ENCODE peak calls at places on chromosome 18, in nine cellular contexts. One of them, this sample, is unnamed.
A peak's percentile ranks its signal among the peaks of the same experiment; 100 is the strongest.

GRCh38 chr18:46411862-46412690 is 244.9 kb downstream of the LOXHD1 start:
- DNase-seq in gastrocnemius medialis: peak; percentile 94
- DNase-seq in WTC11: no peak
- DNase-seq in AG04450: no peak
- DNase-seq in right atrium auricular region: peak; percentile 62
- DNase-seq in ovary: peak; percentile 54
- DNase-seq in endodermal cell: peak; percentile 82
- DNase-seq in glutamatergic neuron: no peak
- DNase-seq in suprapubic skin: no peak
- DNase-seq in this sample: no peak

GRCh38 chr18:8491516-8491915 is 117.7 kb upstream of the RAB12 start:
- DNase-seq in gastrocnemius medialis: no peak
- DNase-seq in WTC11: no peak
- DNase-seq in AG04450: no peak
- DNase-seq in right atrium auricular region: no peak
- DNase-seq in ovary: no peak
- DNase-seq in endodermal cell: no peak
- DNase-seq in glutamatergic neuron: no peak
- DNase-seq in suprapubic skin: no peak
- DNase-seq in this sample: no peak

GRCh38 chr18:48931680-48932461 is 18.9 kb downstream of the SMAD7 start:
- DNase-seq in gastrocnemius medialis: no peak
- DNase-seq in WTC11: no peak
- DNase-seq in AG04450: no peak
- DNase-seq in right atrium auricular region: no peak
- DNase-seq in ovary: no peak
- DNase-seq in endodermal cell: no peak
- DNase-seq in glutamatergic neuron: no peak
- DNase-seq in suprapubic skin: no peak
- DNase-seq in this sample: no peak

GRCh38 chr18:28736951-28737350 is 560.0 kb upstream of the CDH2 start:
- DNase-seq in gastrocnemius medialis: no peak
- DNase-seq in WTC11: no peak
- DNase-seq in AG04450: no peak
- DNase-seq in right atrium auricular region: no peak
- DNase-seq in ovary: no peak
- DNase-seq in endodermal cell: no peak
- DNase-seq in glutamatergic neuron: no peak
- DNase-seq in suprapubic skin: no peak
- DNase-seq in this sample: no peak

GRCh38 chr18:79872423-79872822 is 74.7 kb downstream of the KCNG2 start:
- DNase-seq in gastrocnemius medialis: no peak
- DNase-seq in WTC11: no peak
- DNase-seq in AG04450: no peak
- DNase-seq in right atrium auricular region: no peak
- DNase-seq in ovary: no peak
- DNase-seq in endodermal cell: peak; percentile 26
- DNase-seq in glutamatergic neuron: no peak
- DNase-seq in suprapubic skin: peak; percentile 40
- DNase-seq in this sample: no peak

GRCh38 chr18:42274488-42275137 is 319.6 kb downstream of the PIK3C3 start:
- DNase-seq in gastrocnemius medialis: no peak
- DNase-seq in WTC11: no peak
- DNase-seq in AG04450: no peak
- DNase-seq in right atrium auricular region: no peak
- DNase-seq in ovary: no peak
- DNase-seq in endodermal cell: peak; percentile 62
- DNase-seq in glutamatergic neuron: no peak
- DNase-seq in suprapubic skin: no peak
- DNase-seq in this sample: no peak

GRCh38 chr18:47397671-47398319 is 146.3 kb upstream of the SKOR2 start:
- DNase-seq in gastrocnemius medialis: no peak
- DNase-seq in WTC11: peak; percentile 73
- DNase-seq in AG04450: no peak
- DNase-seq in right atrium auricular region: no peak
- DNase-seq in ovary: no peak
- DNase-seq in endodermal cell: peak; percentile 84
- DNase-seq in glutamatergic neuron: peak; percentile 33
- DNase-seq in suprapubic skin: no peak
- DNase-seq in this sample: no peak

GRCh38 chr18:22268641-22269128 is 99.3 kb downstream of the GATA6 start:
- DNase-seq in gastrocnemius medialis: no peak
- DNase-seq in WTC11: no peak
- DNase-seq in AG04450: no peak
- DNase-seq in right atrium auricular region: no peak
- DNase-seq in ovary: no peak
- DNase-seq in endodermal cell: no peak
- DNase-seq in glutamatergic neuron: no peak
- DNase-seq in suprapubic skin: no peak
- DNase-seq in this sample: no peak

GRCh38 chr18:65439184-65439583 is 311.6 kb upstream of the CDH7 start:
- DNase-seq in gastrocnemius medialis: no peak
- DNase-seq in WTC11: no peak
- DNase-seq in AG04450: no peak
- DNase-seq in right atrium auricular region: no peak
- DNase-seq in ovary: no peak
- DNase-seq in endodermal cell: no peak
- DNase-seq in glutamatergic neuron: no peak
- DNase-seq in suprapubic skin: no peak
- DNase-seq in this sample: no peak

GRCh38 chr18:52278191-52278590 is 61.8 kb upstream of the DCC start:
- DNase-seq in gastrocnemius medialis: no peak
- DNase-seq in WTC11: no peak
- DNase-seq in AG04450: no peak
- DNase-seq in right atrium auricular region: no peak
- DNase-seq in ovary: no peak
- DNase-seq in endodermal cell: no peak
- DNase-seq in glutamatergic neuron: no peak
- DNase-seq in suprapubic skin: no peak
- DNase-seq in this sample: no peak

GRCh38 chr18:79452190-79452990 is 56.7 kb downstream of the NFATC1 start:
- DNase-seq in gastrocnemius medialis: no peak
- DNase-seq in WTC11: no peak
- DNase-seq in AG04450: no peak
- DNase-seq in right atrium auricular region: no peak
- DNase-seq in ovary: no peak
- DNase-seq in endodermal cell: no peak
- DNase-seq in glutamatergic neuron: no peak
- DNase-seq in suprapubic skin: no peak
- DNase-seq in this sample: no peak

GRCh38 chr18:49768051-49768391 is 45.3 kb downstream of the ACAA2 start:
- DNase-seq in gastrocnemius medialis: peak; percentile 21
- DNase-seq in WTC11: peak; percentile 80
- DNase-seq in AG04450: peak; percentile 43
- DNase-seq in right atrium auricular region: no peak
- DNase-seq in ovary: no peak
- DNase-seq in endodermal cell: peak; percentile 93
- DNase-seq in glutamatergic neuron: peak; percentile 64
- DNase-seq in suprapubic skin: no peak
- DNase-seq in this sample: peak; percentile 70

GRCh38 chr18:22933958-22934423 is 863 bp downstream of the RBBP8 start:
- DNase-seq in gastrocnemius medialis: no peak
- DNase-seq in WTC11: no peak
- DNase-seq in AG04450: no peak
- DNase-seq in right atrium auricular region: no peak
- DNase-seq in ovary: no peak
- DNase-seq in endodermal cell: no peak
- DNase-seq in glutamatergic neuron: no peak
- DNase-seq in suprapubic skin: no peak
- DNase-seq in this sample: no peak

GRCh38 chr18:79272916-79273315 is 122.8 kb upstream of the NFATC1 start:
- DNase-seq in gastrocnemius medialis: no peak
- DNase-seq in WTC11: no peak
- DNase-seq in AG04450: no peak
- DNase-seq in right atrium auricular region: no peak
- DNase-seq in ovary: no peak
- DNase-seq in endodermal cell: no peak
- DNase-seq in glutamatergic neuron: no peak
- DNase-seq in suprapubic skin: no peak
- DNase-seq in this sample: no peak

GRCh38 chr18:12013186-12013916 is 32.0 kb downstream of the IMPA2 start:
- DNase-seq in gastrocnemius medialis: peak; percentile 13
- DNase-seq in WTC11: no peak
- DNase-seq in AG04450: no peak
- DNase-seq in right atrium auricular region: no peak
- DNase-seq in ovary: no peak
- DNase-seq in endodermal cell: no peak
- DNase-seq in glutamatergic neuron: no peak
- DNase-seq in suprapubic skin: no peak
- DNase-seq in this sample: no peak

DNA sequence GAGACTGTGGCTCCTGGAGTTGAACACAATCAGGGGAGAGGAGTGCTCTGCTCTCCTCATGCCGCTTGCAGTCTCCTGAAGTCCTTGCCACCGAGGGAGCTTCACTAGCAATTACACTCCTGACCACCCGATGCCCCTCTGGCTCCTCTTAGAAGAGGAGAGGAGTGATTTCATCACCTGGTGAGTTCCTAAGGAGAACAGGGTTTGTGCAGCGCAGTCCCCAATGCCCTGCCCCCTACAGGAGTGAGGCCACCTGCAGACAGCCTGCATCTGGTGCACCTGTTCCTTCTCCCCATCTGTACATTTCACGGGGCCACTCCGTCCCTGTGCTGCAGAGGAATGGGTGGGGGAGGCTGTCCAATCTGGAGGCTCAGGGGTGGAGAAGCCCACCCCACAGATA is 267.2 kb downstream of the HRH4 start:
- DNase-seq in gastrocnemius medialis: no peak
- DNase-seq in WTC11: peak; percentile 13
- DNase-seq in AG04450: no peak
- DNase-seq in right atrium auricular region: no peak
- DNase-seq in ovary: no peak
- DNase-seq in endodermal cell: peak; percentile 70
- DNase-seq in glutamatergic neuron: no peak
- DNase-seq in suprapubic skin: no peak
- DNase-seq in this sample: no peak
- TF ChIP-seq CTCF in gastrocnemius medialis: no peak
- TF ChIP-seq CTCF in WTC11: no peak
- TF ChIP-seq CTCF in AG04450: no peak
- TF ChIP-seq CTCF in right atrium auricular region: no peak
- TF ChIP-seq CTCF in ovary: no peak
- TF ChIP-seq CTCF in endodermal cell: peak; percentile 76
- TF ChIP-seq CTCF in glutamatergic neuron: no peak
- TF ChIP-seq CTCF in suprapubic skin: no peak
- TF ChIP-seq CTCF in this sample: no peak

DNA sequence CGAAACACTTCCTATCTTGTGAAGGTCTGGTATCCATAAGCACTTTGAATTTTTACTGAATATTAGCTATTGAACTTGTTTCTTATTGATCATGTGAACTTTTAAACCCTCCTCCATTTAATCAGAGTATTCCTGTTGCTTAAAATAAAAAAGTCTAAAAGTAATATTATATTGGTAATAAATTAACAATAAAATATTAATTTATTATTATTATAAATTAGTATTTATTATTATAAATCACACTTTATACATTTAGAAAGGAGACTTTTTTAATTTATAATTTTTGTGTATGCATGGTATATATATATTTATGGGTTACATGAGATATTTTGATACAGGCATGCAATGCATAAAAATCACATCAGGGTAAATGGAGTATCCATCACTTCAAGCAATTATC is 295.4 kb upstream of the NETO1 start:
- DNase-seq in gastrocnemius medialis: no peak
- DNase-seq in WTC11: no peak
- DNase-seq in AG04450: no peak
- DNase-seq in right atrium auricular region: no peak
- DNase-seq in ovary: no peak
- DNase-seq in endodermal cell: no peak
- DNase-seq in glutamatergic neuron: no peak
- DNase-seq in suprapubic skin: no peak
- DNase-seq in this sample: no peak
- TF ChIP-seq CTCF in gastrocnemius medialis: no peak
- TF ChIP-seq CTCF in WTC11: no peak
- TF ChIP-seq CTCF in AG04450: no peak
- TF ChIP-seq CTCF in right atrium auricular region: no peak
- TF ChIP-seq CTCF in ovary: no peak
- TF ChIP-seq CTCF in endodermal cell: no peak
- TF ChIP-seq CTCF in glutamatergic neuron: no peak
- TF ChIP-seq CTCF in suprapubic skin: no peak
- TF ChIP-seq CTCF in this sample: no peak

GRCh38 chr18:63515799-63516198 is 26.4 kb upstream of the SERPINB12 start:
- DNase-seq in gastrocnemius medialis: no peak
- DNase-seq in WTC11: no peak
- DNase-seq in AG04450: no peak
- DNase-seq in right atrium auricular region: no peak
- DNase-seq in ovary: no peak
- DNase-seq in endodermal cell: no peak
- DNase-seq in glutamatergic neuron: no peak
- DNase-seq in suprapubic skin: no peak
- DNase-seq in this sample: no peak

GRCh38 chr18:63511285-63511684 is 30.9 kb upstream of the SERPINB12 start:
- DNase-seq in gastrocnemius medialis: no peak
- DNase-seq in WTC11: peak; percentile 65
- DNase-seq in AG04450: peak; percentile 6
- DNase-seq in right atrium auricular region: no peak
- DNase-seq in ovary: no peak
- DNase-seq in endodermal cell: peak; percentile 89
- DNase-seq in glutamatergic neuron: peak; percentile 42
- DNase-seq in suprapubic skin: no peak
- DNase-seq in this sample: no peak

GRCh38 chr18:63518178-63519012 is 23.8 kb upstream of the SERPINB12 start:
- DNase-seq in gastrocnemius medialis: peak; percentile 23
- DNase-seq in WTC11: peak; percentile 66
- DNase-seq in AG04450: peak; percentile 49
- DNase-seq in right atrium auricular region: peak; percentile 70
- DNase-seq in ovary: peak; percentile 29
- DNase-seq in endodermal cell: peak; percentile 87
- DNase-seq in glutamatergic neuron: peak; percentile 50
- DNase-seq in suprapubic skin: no peak
- DNase-seq in this sample: no peak

GRCh38 chr18:63514326-63514725 is 27.8 kb upstream of the SERPINB12 start:
- DNase-seq in gastrocnemius medialis: no peak
- DNase-seq in WTC11: no peak
- DNase-seq in AG04450: no peak
- DNase-seq in right atrium auricular region: no peak
- DNase-seq in ovary: no peak
- DNase-seq in endodermal cell: no peak
- DNase-seq in glutamatergic neuron: no peak
- DNase-seq in suprapubic skin: no peak
- DNase-seq in this sample: no peak

DNA sequence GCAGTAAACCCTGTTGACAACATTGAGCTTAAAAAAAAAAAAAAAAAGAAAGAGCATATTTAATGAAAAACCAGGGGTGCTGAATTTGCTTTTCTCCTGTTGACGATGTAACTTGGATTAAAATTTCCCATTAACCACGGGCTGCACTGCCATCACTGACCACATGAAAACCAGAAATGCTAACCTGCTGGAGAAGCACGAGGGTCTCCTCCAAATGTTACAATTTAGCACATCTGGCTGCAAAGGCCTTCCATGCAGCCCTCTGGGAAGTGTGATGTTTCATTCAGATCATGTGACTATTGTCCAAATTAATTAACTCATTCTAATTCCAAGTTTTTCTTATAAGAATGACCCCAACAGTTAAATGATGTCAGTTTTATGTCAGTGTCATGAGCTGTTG is 26.9 kb upstream of the SERPINB12 start:
- DNase-seq in gastrocnemius medialis: no peak
- DNase-seq in WTC11: no peak
- DNase-seq in AG04450: no peak
- DNase-seq in right atrium auricular region: no peak
- DNase-seq in ovary: no peak
- DNase-seq in endodermal cell: no peak
- DNase-seq in glutamatergic neuron: no peak
- DNase-seq in suprapubic skin: no peak
- DNase-seq in this sample: no peak
- TF ChIP-seq CTCF in gastrocnemius medialis: no peak
- TF ChIP-seq CTCF in WTC11: no peak
- TF ChIP-seq CTCF in AG04450: peak; percentile 44
- TF ChIP-seq CTCF in right atrium auricular region: no peak
- TF ChIP-seq CTCF in ovary: no peak
- TF ChIP-seq CTCF in endodermal cell: peak; percentile 61
- TF ChIP-seq CTCF in glutamatergic neuron: peak; percentile 66
- TF ChIP-seq CTCF in suprapubic skin: no peak
- TF ChIP-seq CTCF in this sample: peak; percentile 69

GRCh38 chr18:36662000-36662399 is 166.8 kb downstream of the TPGS2 start:
- DNase-seq in gastrocnemius medialis: no peak
- DNase-seq in WTC11: peak; percentile 53
- DNase-seq in AG04450: no peak
- DNase-seq in right atrium auricular region: no peak
- DNase-seq in ovary: peak; percentile 12
- DNase-seq in endodermal cell: peak; percentile 80
- DNase-seq in glutamatergic neuron: peak; percentile 25
- DNase-seq in suprapubic skin: no peak
- DNase-seq in this sample: no peak
- TF ChIP-seq CTCF in gastrocnemius medialis: no peak
- TF ChIP-seq CTCF in WTC11: no peak
- TF ChIP-seq CTCF in AG04450: peak; percentile 41
- TF ChIP-seq CTCF in right atrium auricular region: peak; percentile 46
- TF ChIP-seq CTCF in ovary: no peak
- TF ChIP-seq CTCF in endodermal cell: peak; percentile 72
- TF ChIP-seq CTCF in glutamatergic neuron: no peak
- TF ChIP-seq CTCF in suprapubic skin: no peak
- TF ChIP-seq CTCF in this sample: no peak